ENCODE peak calls at places on chromosomes 3 and 15, in seven cellular contexts. V is uterus, Q is lower lobe of right lung, O is spleen, A is dorsolateral prefrontal cortex, E is psoas muscle, M is BJ. R is an unnamed sample. For H3K27me3, the result is how much of the 10 kb centered on the place peaks cover.

GRCh38 chr15:74958320-74958907 is 1.8 kb upstream of the RPP25 start:
- DNase-seq in E (peak), Q (peak), V (peak), O (peak), A (no peak), M (no peak), R (no peak)

GRCh38 chr3:122679467-122680291 is 960 bp upstream of the PARP14 start:
- DNase-seq in A (no peak), O (peak), M (no peak), V (peak), E (peak), Q (no peak), R (peak)

GRCh38 chr15:29046946-29047345 is 161.2 kb downstream of the APBA2 start:
- DNase-seq in V (no peak), E (no peak), O (no peak), M (no peak), Q (no peak), A (no peak), R (no peak)

GRCh38 chr3:176167272-176167671 is 1030.0 kb downstream of the TBL1XR1 start:
- DNase-seq in Q (no peak), O (no peak), V (no peak), A (no peak), E (no peak), M (no peak), R (no peak)

GRCh38 chr3:61239871-61240270 is 11.4 kb downstream of the FHIT start:
- DNase-seq in O (no peak), M (no peak), E (no peak), V (peak), A (no peak), Q (no peak), R (no peak)

GRCh38 chr15:65583701-65584100 is 27.2 kb downstream of the INTS14 start:
- DNase-seq in M (no peak), E (no peak), Q (no peak), O (no peak), A (no peak), V (no peak), R (no peak)

GRCh38 chr3:124997303-124998246 is 58.2 kb downstream of the HEG1 start:
- DNase-seq in Q (no peak), O (no peak), V (no peak), A (no peak), E (no peak), M (no peak), R (no peak)

GRCh38 chr3:187020376-187020775 is 90.0 kb downstream of the ST6GAL1 start:
- DNase-seq in A (no peak), V (no peak), O (no peak), E (no peak), Q (no peak), M (no peak), R (no peak)

GRCh38 chr15:42584031-42584765 is 8.8 kb downstream of the STARD9 start:
- DNase-seq in O (no peak), V (no peak), M (no peak), A (no peak), Q (no peak), E (no peak), R (peak)

GRCh38 chr3:112811150-112811884 is 35.3 kb downstream of the CD200R1L start:
- DNase-seq in V (peak), E (no peak), A (no peak), O (no peak), M (peak), Q (no peak), R (no peak)

GRCh38 chr3:72380711-72381508 is 467.3 kb downstream of the SHQ1 start:
- DNase-seq in M (no peak), Q (no peak), E (no peak), A (no peak), O (no peak), V (no peak), R (no peak)

GRCh38 chr3:72378287-72378686 is 470.0 kb downstream of the SHQ1 start:
- DNase-seq in M (no peak), V (no peak), Q (no peak), O (no peak), E (no peak), A (no peak), R (no peak)

GRCh38 chr3:72381584-72381983 is 466.7 kb downstream of the SHQ1 start:
- DNase-seq in O (no peak), M (no peak), A (no peak), Q (no peak), E (no peak), V (no peak), R (no peak)

GRCh38 chr3:72380193-72380592 is 468.1 kb downstream of the SHQ1 start:
- DNase-seq in M (no peak), V (no peak), A (no peak), E (no peak), O (no peak), Q (no peak), R (no peak)

DNA sequence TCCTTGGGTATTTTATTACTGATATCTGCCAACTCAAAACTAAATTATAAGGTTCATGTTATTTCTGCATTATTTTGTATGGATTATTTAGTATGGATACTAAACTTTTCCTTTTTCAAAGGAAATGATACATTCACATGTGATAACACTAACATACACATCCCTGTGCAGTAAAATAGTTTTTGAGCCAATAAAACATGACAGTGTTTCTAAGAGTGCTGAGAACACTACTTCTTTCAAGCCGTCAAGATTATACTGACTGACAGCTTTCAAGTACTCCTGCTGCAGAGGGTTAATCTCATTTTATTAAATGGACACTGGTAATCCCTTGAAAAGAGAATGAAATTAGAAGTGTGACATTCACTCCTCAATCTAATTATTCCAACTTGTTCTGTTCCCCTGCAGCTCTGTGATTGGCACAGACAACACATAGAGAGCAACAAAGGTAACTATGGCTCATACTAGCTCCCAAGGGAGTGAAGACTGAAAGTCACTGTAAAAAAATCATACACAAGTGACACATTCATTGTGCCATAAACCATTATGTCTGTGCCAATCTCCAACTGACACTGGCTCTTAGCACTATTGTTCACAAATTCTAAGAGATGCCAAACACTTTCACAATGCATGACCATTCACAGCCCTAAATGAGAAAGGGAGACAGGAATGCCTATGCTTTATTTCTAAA is 468.6 kb downstream of the SHQ1 start:
- DNase-seq in M (no peak), E (no peak), A (no peak), Q (no peak), O (no peak), V (no peak), R (no peak)
- H3K4me3 ChIP-seq in M (no peak), E (no peak), A (no peak), Q (no peak), O (no peak), V (no peak), R (no peak)

GRCh38 chr15:98647026-98647773 is 1.1 kb upstream of the IGF1R start:
- DNase-seq in A (peak), M (no peak), E (peak), V (peak), Q (peak), O (peak), R (peak)
- TF ChIP-seq CTCF in A (peak), M (no peak), E (peak), V (peak), Q (peak), O (no peak), R (peak)

GRCh38 chr3:55476515-55476914 is 10.6 kb downstream of the WNT5A start:
- DNase-seq in Q (no peak), E (no peak), V (no peak), M (peak), A (no peak), O (no peak), R (no peak)
- H3K27me3 ChIP-seq in Q (under half), E (under half), V (under half), M (under half), A (under half), O (under half), R (under half)

DNA sequence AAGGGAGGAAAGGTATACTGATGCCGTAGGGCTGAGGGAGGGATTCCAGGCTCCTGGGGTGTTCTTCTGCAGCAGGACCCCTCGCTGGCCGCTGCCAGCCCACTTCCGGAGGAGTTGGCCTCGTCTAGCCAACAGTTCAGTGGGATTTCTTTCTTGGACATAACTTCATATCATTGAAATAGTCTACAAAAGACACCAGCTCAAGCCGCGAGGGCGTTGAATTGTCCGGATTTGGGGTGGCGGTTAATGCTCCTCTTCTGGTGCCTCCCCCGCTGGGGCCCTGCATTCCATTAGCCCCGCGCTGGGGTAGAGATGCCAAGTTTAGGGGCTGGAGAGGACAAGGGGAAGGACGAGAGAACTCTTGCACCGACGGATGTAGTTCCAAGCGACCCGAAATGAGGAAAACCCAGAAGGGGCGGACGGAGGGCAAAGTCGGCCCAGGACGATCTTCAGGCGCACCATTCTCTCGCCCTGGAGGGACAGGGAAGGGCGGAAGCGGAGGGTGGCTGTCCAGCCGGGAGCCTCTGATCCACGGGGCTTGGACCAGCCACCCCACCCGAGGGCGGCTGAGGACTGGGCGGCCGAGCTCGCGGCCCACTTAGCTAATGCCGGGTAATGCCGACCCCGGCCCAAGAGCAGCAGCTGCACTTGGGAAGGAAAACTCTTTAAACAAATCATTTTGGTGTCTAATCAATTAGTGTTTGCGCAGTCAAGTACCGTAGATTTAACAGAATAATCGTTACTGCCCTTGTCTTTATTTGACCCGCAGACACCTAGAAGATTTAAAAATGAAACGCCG is 4.7 kb upstream of the ONECUT1 start:
- DNase-seq in M (no peak), V (no peak), A (no peak), Q (no peak), E (no peak), O (no peak), R (no peak)
- H3K4me3 ChIP-seq in M (no peak), V (no peak), A (no peak), Q (no peak), E (no peak), O (no peak), R (no peak)

DNA sequence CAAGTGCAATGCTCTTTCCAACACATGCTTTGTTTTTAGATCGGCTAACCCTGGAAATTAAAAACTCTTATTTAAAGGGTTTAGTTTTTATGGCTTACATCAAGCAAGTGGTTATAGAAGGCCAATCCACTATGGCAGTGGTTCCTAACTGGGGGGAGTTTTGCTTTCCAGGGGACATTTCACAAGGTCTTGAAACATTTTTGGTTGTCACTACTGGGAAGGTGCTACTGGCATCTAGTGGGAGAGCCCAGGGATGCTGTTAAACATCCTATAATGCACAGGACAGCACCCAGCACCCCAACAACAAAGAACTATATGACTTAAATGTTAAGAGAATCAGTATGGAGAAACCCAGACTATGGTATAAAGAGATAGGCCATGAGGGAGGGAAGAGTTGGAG is 439.0 kb downstream of the NTRK3 start:
- DNase-seq in M (no peak), Q (no peak), E (no peak), V (no peak), A (no peak), O (no peak), R (no peak)
- TF ChIP-seq CTCF in M (peak), Q (no peak), E (no peak), V (no peak), A (no peak), O (no peak), R (peak)